ENCODE peak calls at places on chromosomes 1 and 21, in five cellular contexts. One of them, this sample, is unnamed.

GRCh38 chr1:55483523-55483922 is 268.4 kb upstream of the USP24 start:
- DNase-seq in IMR-90: no peak
- DNase-seq in CD4-positive, CD25-positive, alpha-beta regulatory T cell: no peak
- DNase-seq in tibial artery: no peak
- DNase-seq in PC-3: no peak
- DNase-seq in this sample: no peak

GRCh38 chr1:3772715-3773571 is at the start of gene SMIM1:
- DNase-seq in IMR-90: no peak
- DNase-seq in CD4-positive, CD25-positive, alpha-beta regulatory T cell: no peak
- DNase-seq in tibial artery: no peak
- DNase-seq in PC-3: peak; percentile 27
- DNase-seq in this sample: no peak

GRCh38 chr1:150151291-150152181 is 1.8 kb downstream of the PLEKHO1 start:
- DNase-seq in IMR-90: no peak
- DNase-seq in CD4-positive, CD25-positive, alpha-beta regulatory T cell: peak; percentile 51
- DNase-seq in tibial artery: no peak
- DNase-seq in PC-3: no peak
- DNase-seq in this sample: peak; percentile 72

GRCh38 chr1:235902638-235903542 is 36.2 kb upstream of the LYST start:
- DNase-seq in IMR-90: peak; percentile 44
- DNase-seq in CD4-positive, CD25-positive, alpha-beta regulatory T cell: no peak
- DNase-seq in tibial artery: no peak
- DNase-seq in PC-3: peak; percentile 90
- DNase-seq in this sample: no peak

GRCh38 chr1:177825276-177825903 is 144.5 kb downstream of the SEC16B start:
- DNase-seq in IMR-90: no peak
- DNase-seq in CD4-positive, CD25-positive, alpha-beta regulatory T cell: no peak
- DNase-seq in tibial artery: no peak
- DNase-seq in PC-3: no peak
- DNase-seq in this sample: no peak

GRCh38 chr1:53560572-53561487 is 101.6 kb downstream of the DMRTB1 start:
- DNase-seq in IMR-90: peak; percentile 44
- DNase-seq in CD4-positive, CD25-positive, alpha-beta regulatory T cell: no peak
- DNase-seq in tibial artery: peak; percentile 44
- DNase-seq in PC-3: no peak
- DNase-seq in this sample: no peak

GRCh38 chr1:230700132-230700531 is 13.8 kb downstream of the AGT start:
- DNase-seq in IMR-90: no peak
- DNase-seq in CD4-positive, CD25-positive, alpha-beta regulatory T cell: no peak
- DNase-seq in tibial artery: no peak
- DNase-seq in PC-3: no peak
- DNase-seq in this sample: no peak

GRCh38 chr1:43799656-43800629 is 92.6 kb downstream of the ST3GAL3 start:
- DNase-seq in IMR-90: peak; percentile 95
- DNase-seq in CD4-positive, CD25-positive, alpha-beta regulatory T cell: no peak
- DNase-seq in tibial artery: no peak
- DNase-seq in PC-3: no peak
- DNase-seq in this sample: no peak

GRCh38 chr1:165284471-165284870 is 72.0 kb downstream of the LMX1A start:
- DNase-seq in IMR-90: no peak
- DNase-seq in CD4-positive, CD25-positive, alpha-beta regulatory T cell: no peak
- DNase-seq in tibial artery: no peak
- DNase-seq in PC-3: no peak
- DNase-seq in this sample: no peak

GRCh38 chr1:204560590-204560989 is 44.4 kb downstream of the MDM4 start:
- DNase-seq in IMR-90: peak; percentile 72
- DNase-seq in CD4-positive, CD25-positive, alpha-beta regulatory T cell: no peak
- DNase-seq in tibial artery: no peak
- DNase-seq in PC-3: peak; percentile 67
- DNase-seq in this sample: no peak

GRCh38 chr21:33109574-33110339 is 39.8 kb downstream of the OLIG1 start:
- DNase-seq in IMR-90: no peak
- DNase-seq in CD4-positive, CD25-positive, alpha-beta regulatory T cell: no peak
- DNase-seq in tibial artery: no peak
- DNase-seq in PC-3: no peak
- DNase-seq in this sample: no peak

GRCh38 chr21:32388306-32388705 is 4.5 kb downstream of the URB1 start:
- DNase-seq in IMR-90: no peak
- DNase-seq in CD4-positive, CD25-positive, alpha-beta regulatory T cell: no peak
- DNase-seq in tibial artery: no peak
- DNase-seq in PC-3: no peak
- DNase-seq in this sample: no peak

GRCh38 chr1:84573481-84573966 is 716 bp downstream of the CTBS start:
- DNase-seq in IMR-90: no peak
- DNase-seq in CD4-positive, CD25-positive, alpha-beta regulatory T cell: no peak
- DNase-seq in tibial artery: no peak
- DNase-seq in PC-3: no peak
- DNase-seq in this sample: no peak

GRCh38 chr21:32367158-32367557 is 25.7 kb downstream of the URB1 start:
- DNase-seq in IMR-90: no peak
- DNase-seq in CD4-positive, CD25-positive, alpha-beta regulatory T cell: no peak
- DNase-seq in tibial artery: no peak
- DNase-seq in PC-3: no peak
- DNase-seq in this sample: no peak

GRCh38 chr1:20095564-20096434 is 23.5 kb downstream of the PLA2G2D start:
- DNase-seq in IMR-90: no peak
- DNase-seq in CD4-positive, CD25-positive, alpha-beta regulatory T cell: no peak
- DNase-seq in tibial artery: no peak
- DNase-seq in PC-3: no peak
- DNase-seq in this sample: no peak

GRCh38 chr1:234958066-234958701 is 170.5 kb downstream of the TOMM20 start:
- DNase-seq in IMR-90: no peak
- DNase-seq in CD4-positive, CD25-positive, alpha-beta regulatory T cell: no peak
- DNase-seq in tibial artery: no peak
- DNase-seq in PC-3: no peak
- DNase-seq in this sample: peak; percentile 47

GRCh38 chr1:200982071-200982945 is 41.2 kb downstream of the KIF21B start:
- DNase-seq in IMR-90: peak; percentile 52
- DNase-seq in CD4-positive, CD25-positive, alpha-beta regulatory T cell: no peak
- DNase-seq in tibial artery: no peak
- DNase-seq in PC-3: no peak
- DNase-seq in this sample: no peak

GRCh38 chr21:31988492-31989285 is 115.9 kb downstream of the HUNK start:
- DNase-seq in IMR-90: peak; percentile 32
- DNase-seq in CD4-positive, CD25-positive, alpha-beta regulatory T cell: no peak
- DNase-seq in tibial artery: no peak
- DNase-seq in PC-3: no peak
- DNase-seq in this sample: no peak

GRCh38 chr1:47562799-47563198 is 125.0 kb downstream of the FOXD2 start:
- DNase-seq in IMR-90: no peak
- DNase-seq in CD4-positive, CD25-positive, alpha-beta regulatory T cell: no peak
- DNase-seq in tibial artery: peak; percentile 81
- DNase-seq in PC-3: no peak
- DNase-seq in this sample: no peak

GRCh38 chr1:47558601-47559593 is 121.1 kb downstream of the FOXD2 start:
- DNase-seq in IMR-90: no peak
- DNase-seq in CD4-positive, CD25-positive, alpha-beta regulatory T cell: no peak
- DNase-seq in tibial artery: no peak
- DNase-seq in PC-3: peak; percentile 66
- DNase-seq in this sample: no peak

GRCh38 chr1:47561523-47562007 is 123.7 kb downstream of the FOXD2 start:
- DNase-seq in IMR-90: no peak
- DNase-seq in CD4-positive, CD25-positive, alpha-beta regulatory T cell: no peak
- DNase-seq in tibial artery: no peak
- DNase-seq in PC-3: peak; percentile 64
- DNase-seq in this sample: no peak

GRCh38 chr1:47562147-47562546 is 124.3 kb downstream of the FOXD2 start:
- DNase-seq in IMR-90: no peak
- DNase-seq in CD4-positive, CD25-positive, alpha-beta regulatory T cell: no peak
- DNase-seq in tibial artery: no peak
- DNase-seq in PC-3: no peak
- DNase-seq in this sample: no peak

GRCh38 chr1:47559944-47560695 is 122.3 kb downstream of the FOXD2 start:
- DNase-seq in IMR-90: no peak
- DNase-seq in CD4-positive, CD25-positive, alpha-beta regulatory T cell: no peak
- DNase-seq in tibial artery: no peak
- DNase-seq in PC-3: no peak
- DNase-seq in this sample: no peak
- H3K4me1 ChIP-seq in IMR-90: no peaks in the 10 kb centered on the region
- H3K4me1 ChIP-seq in CD4-positive, CD25-positive, alpha-beta regulatory T cell: no peaks in the 10 kb centered on the region
- H3K4me1 ChIP-seq in tibial artery: peaks cover 24% of the 10 kb centered on the region
- H3K4me1 ChIP-seq in PC-3: peaks cover 32% of the 10 kb centered on the region
- H3K4me1 ChIP-seq in this sample: no peaks in the 10 kb centered on the region

GRCh38 chr1:198648584-198648983 is 9.7 kb downstream of the PTPRC start:
- DNase-seq in IMR-90: no peak
- DNase-seq in CD4-positive, CD25-positive, alpha-beta regulatory T cell: no peak
- DNase-seq in tibial artery: no peak
- DNase-seq in PC-3: no peak
- DNase-seq in this sample: no peak

GRCh38 chr1:198649598-198650338 is 10.9 kb downstream of the PTPRC start:
- DNase-seq in IMR-90: no peak
- DNase-seq in CD4-positive, CD25-positive, alpha-beta regulatory T cell: no peak
- DNase-seq in tibial artery: no peak
- DNase-seq in PC-3: no peak
- DNase-seq in this sample: no peak

GRCh38 chr1:198643827-198644226 is 5.0 kb downstream of the PTPRC start:
- DNase-seq in IMR-90: no peak
- DNase-seq in CD4-positive, CD25-positive, alpha-beta regulatory T cell: no peak
- DNase-seq in tibial artery: no peak
- DNase-seq in PC-3: no peak
- DNase-seq in this sample: no peak

GRCh38 chr1:198650506-198650905 is 11.7 kb downstream of the PTPRC start:
- DNase-seq in IMR-90: no peak
- DNase-seq in CD4-positive, CD25-positive, alpha-beta regulatory T cell: no peak
- DNase-seq in tibial artery: no peak
- DNase-seq in PC-3: no peak
- DNase-seq in this sample: no peak

DNA sequence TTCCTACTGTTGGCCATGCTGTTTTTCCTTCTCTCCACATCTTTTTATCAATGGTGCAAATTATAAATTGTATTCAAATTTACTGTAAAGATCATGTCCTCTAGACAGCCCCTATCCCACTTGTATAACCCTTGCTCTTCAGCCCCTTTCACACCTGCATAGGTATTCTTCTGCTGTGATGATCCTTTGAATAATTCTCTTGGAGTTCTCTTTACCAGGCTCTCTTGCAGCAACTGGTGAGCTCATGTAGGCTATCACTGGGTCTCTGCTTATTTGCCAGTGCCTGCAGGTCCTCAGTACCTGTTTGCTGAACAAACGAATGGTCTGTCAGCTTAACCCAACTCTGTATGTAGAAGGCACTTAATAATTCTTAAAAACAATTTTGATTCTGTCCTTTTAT is 8.2 kb downstream of the PTPRC start:
- DNase-seq in IMR-90: no peak
- DNase-seq in CD4-positive, CD25-positive, alpha-beta regulatory T cell: no peak
- DNase-seq in tibial artery: no peak
- DNase-seq in PC-3: no peak
- DNase-seq in this sample: no peak
- H3K4me1 ChIP-seq in IMR-90: no peaks in the 10 kb centered on the region
- H3K4me1 ChIP-seq in CD4-positive, CD25-positive, alpha-beta regulatory T cell: peaks cover 91% of the 10 kb centered on the region
- H3K4me1 ChIP-seq in tibial artery: no peaks in the 10 kb centered on the region
- H3K4me1 ChIP-seq in PC-3: peaks cover 4% of the 10 kb centered on the region
- H3K4me1 ChIP-seq in this sample: peaks cover 43% of the 10 kb centered on the region

GRCh38 chr1:152622803-152623202 is at the start of gene LCE3A:
- DNase-seq in IMR-90: peak; percentile 0
- DNase-seq in CD4-positive, CD25-positive, alpha-beta regulatory T cell: no peak
- DNase-seq in tibial artery: no peak
- DNase-seq in PC-3: peak; percentile 1
- DNase-seq in this sample: no peak
- H3K4me1 ChIP-seq in IMR-90: no peaks in the 10 kb centered on the region
- H3K4me1 ChIP-seq in CD4-positive, CD25-positive, alpha-beta regulatory T cell: no peaks in the 10 kb centered on the region
- H3K4me1 ChIP-seq in tibial artery: no peaks in the 10 kb centered on the region
- H3K4me1 ChIP-seq in PC-3: no peaks in the 10 kb centered on the region
- H3K4me1 ChIP-seq in this sample: no peaks in the 10 kb centered on the region

DNA sequence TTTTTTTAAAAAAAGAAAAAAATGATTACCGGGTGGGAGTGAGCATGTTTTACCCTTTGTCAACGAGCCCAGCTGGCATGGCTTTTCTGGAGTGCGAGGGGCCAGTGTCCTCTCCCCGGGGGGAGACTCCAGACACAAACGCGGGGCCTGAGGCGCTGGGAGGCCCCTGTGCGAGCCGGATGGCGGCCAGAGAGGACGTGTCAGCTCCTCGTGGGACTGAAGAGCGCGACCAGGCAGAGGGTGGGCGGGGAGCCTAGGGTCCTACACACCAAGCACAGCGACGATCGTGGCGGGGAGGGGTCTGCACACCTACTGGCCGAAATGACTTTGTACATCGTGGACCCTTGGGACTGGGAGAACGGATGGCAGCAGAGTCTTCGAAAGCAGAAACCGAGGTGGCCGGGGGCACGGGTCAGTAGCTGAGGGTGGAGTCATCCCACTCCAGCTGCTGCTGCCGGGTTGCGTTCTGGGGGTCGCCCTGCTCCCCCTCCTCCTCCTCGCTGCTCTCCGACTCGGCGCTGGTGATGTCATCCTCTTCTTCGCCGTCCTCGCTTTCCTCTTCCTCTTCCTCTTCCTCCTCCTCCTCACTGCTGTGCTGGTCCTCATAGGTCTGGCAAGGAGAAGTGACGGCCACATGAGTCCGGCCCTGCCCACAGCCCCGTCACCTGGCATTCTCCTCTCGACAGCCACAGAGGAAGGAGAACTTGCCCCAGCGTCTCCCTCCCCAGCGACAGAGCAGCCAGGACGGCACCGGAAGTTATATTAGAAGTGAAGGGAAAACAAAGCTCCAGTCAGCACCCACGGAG is 78.8 kb downstream of the PIK3CD start:
- DNase-seq in IMR-90: no peak
- DNase-seq in CD4-positive, CD25-positive, alpha-beta regulatory T cell: no peak
- DNase-seq in tibial artery: no peak
- DNase-seq in PC-3: no peak
- DNase-seq in this sample: no peak
- H3K4me1 ChIP-seq in IMR-90: no peaks in the 10 kb centered on the region
- H3K4me1 ChIP-seq in CD4-positive, CD25-positive, alpha-beta regulatory T cell: peaks cover 33% of the 10 kb centered on the region
- H3K4me1 ChIP-seq in tibial artery: no peaks in the 10 kb centered on the region
- H3K4me1 ChIP-seq in PC-3: no peaks in the 10 kb centered on the region
- H3K4me1 ChIP-seq in this sample: peaks cover 64% of the 10 kb centered on the region

DNA sequence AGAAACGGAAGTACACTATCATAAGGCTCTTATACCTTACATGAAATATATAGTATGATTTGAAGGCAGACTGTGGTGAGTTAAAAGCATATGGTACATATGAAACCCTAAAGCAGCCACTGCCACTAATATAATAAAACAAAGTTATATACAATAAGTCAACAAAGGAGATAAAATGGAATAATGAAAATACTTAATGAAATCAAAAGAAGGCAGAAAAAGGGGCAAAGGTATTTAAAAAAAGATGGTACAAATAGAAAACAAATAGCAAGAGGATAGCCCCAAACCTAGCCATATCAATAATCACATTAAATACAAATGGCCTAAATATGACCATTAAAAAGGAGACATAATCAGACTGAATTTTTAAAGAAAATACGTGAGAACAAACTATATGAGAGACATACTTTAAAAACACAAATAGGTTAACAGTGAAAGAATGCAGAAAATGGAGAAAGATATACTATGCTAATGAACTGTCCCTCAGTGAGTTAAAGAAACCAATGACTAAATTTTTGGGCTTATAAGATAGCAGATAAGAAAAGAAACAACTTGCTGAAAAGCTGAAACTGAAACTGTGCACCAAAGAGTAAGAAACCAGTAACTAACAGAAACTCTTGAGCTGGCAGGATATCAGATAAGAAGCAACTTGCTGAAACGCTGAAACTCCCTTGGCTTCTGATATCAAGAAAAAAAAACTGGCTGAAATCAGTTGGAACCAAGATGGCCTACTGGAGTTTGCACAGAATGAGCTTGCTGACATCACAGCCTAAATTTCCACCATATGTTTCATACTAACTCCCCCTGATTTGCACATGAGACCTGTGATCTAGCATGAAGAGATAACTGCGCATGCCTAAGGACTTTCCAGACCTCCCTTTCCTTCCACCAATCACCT is 44.3 kb upstream of the IL10 start:
- DNase-seq in IMR-90: peak; percentile 40
- DNase-seq in CD4-positive, CD25-positive, alpha-beta regulatory T cell: no peak
- DNase-seq in tibial artery: no peak
- DNase-seq in PC-3: no peak
- DNase-seq in this sample: no peak
- H3K4me1 ChIP-seq in IMR-90: peaks cover 2% of the 10 kb centered on the region
- H3K4me1 ChIP-seq in CD4-positive, CD25-positive, alpha-beta regulatory T cell: peaks cover 24% of the 10 kb centered on the region
- H3K4me1 ChIP-seq in tibial artery: no peaks in the 10 kb centered on the region
- H3K4me1 ChIP-seq in PC-3: no peaks in the 10 kb centered on the region
- H3K4me1 ChIP-seq in this sample: peaks cover 12% of the 10 kb centered on the region

This sample was measured in CD8-positive, alpha-beta T cell.